ENCODE peak calls at places on chromosomes 7 and 10, in eight cellular contexts. One of them, this sample, is unnamed. For H3K4me1, the result is how much of the 10 kb centered on the place peaks cover.

GRCh38 chr10:125857185-125857760 is 23.8 kb downstream of the DHX32 start:
- DNase-seq in OCI-LY7: no peak
- DNase-seq in heart right ventricle: no peak
- DNase-seq in pancreas: no peak
- DNase-seq in GM23248: peak
- DNase-seq in colonic mucosa: no peak
- DNase-seq in A549: no peak
- DNase-seq in CD8-positive, alpha-beta T cell: no peak
- DNase-seq in this sample: no peak

GRCh38 chr7:103613655-103614642 is 167.9 kb upstream of the SLC26A5 start:
- DNase-seq in heart right ventricle: no peak
- DNase-seq in colonic mucosa: no peak
- DNase-seq in OCI-LY7: no peak
- DNase-seq in CD8-positive, alpha-beta T cell: no peak
- DNase-seq in A549: no peak
- DNase-seq in pancreas: no peak
- DNase-seq in GM23248: peak
- DNase-seq in this sample: no peak

GRCh38 chr7:105098863-105099515 is 85.0 kb downstream of the KMT2E start:
- DNase-seq in GM23248: peak
- DNase-seq in OCI-LY7: no peak
- DNase-seq in A549: no peak
- DNase-seq in colonic mucosa: no peak
- DNase-seq in CD8-positive, alpha-beta T cell: no peak
- DNase-seq in pancreas: no peak
- DNase-seq in heart right ventricle: no peak
- DNase-seq in this sample: no peak

GRCh38 chr7:26562841-26563240 is 271.2 kb downstream of the SNX10 start:
- DNase-seq in pancreas: no peak
- DNase-seq in GM23248: no peak
- DNase-seq in OCI-LY7: no peak
- DNase-seq in CD8-positive, alpha-beta T cell: no peak
- DNase-seq in colonic mucosa: no peak
- DNase-seq in A549: no peak
- DNase-seq in heart right ventricle: no peak
- DNase-seq in this sample: no peak

GRCh38 chr10:131729361-131729760 is 171.4 kb upstream of the PPP2R2D start:
- DNase-seq in pancreas: no peak
- DNase-seq in OCI-LY7: no peak
- DNase-seq in colonic mucosa: peak
- DNase-seq in A549: no peak
- DNase-seq in GM23248: no peak
- DNase-seq in CD8-positive, alpha-beta T cell: no peak
- DNase-seq in heart right ventricle: no peak
- DNase-seq in this sample: no peak

GRCh38 chr10:68981074-68981473 is 7.5 kb upstream of the KIFBP start:
- DNase-seq in CD8-positive, alpha-beta T cell: no peak
- DNase-seq in OCI-LY7: peak
- DNase-seq in GM23248: peak
- DNase-seq in heart right ventricle: no peak
- DNase-seq in A549: peak
- DNase-seq in pancreas: no peak
- DNase-seq in colonic mucosa: no peak
- DNase-seq in this sample: no peak

GRCh38 chr10:131099028-131099427 is 212.5 kb downstream of the TCERG1L start:
- DNase-seq in colonic mucosa: no peak
- DNase-seq in A549: no peak
- DNase-seq in OCI-LY7: no peak
- DNase-seq in pancreas: no peak
- DNase-seq in heart right ventricle: no peak
- DNase-seq in GM23248: no peak
- DNase-seq in CD8-positive, alpha-beta T cell: no peak
- DNase-seq in this sample: no peak

GRCh38 chr7:102028206-102028826 is 210.9 kb downstream of the CUX1 start:
- DNase-seq in heart right ventricle: no peak
- DNase-seq in colonic mucosa: no peak
- DNase-seq in A549: no peak
- DNase-seq in CD8-positive, alpha-beta T cell: no peak
- DNase-seq in OCI-LY7: peak
- DNase-seq in GM23248: no peak
- DNase-seq in pancreas: peak
- DNase-seq in this sample: no peak

GRCh38 chr7:95394370-95394769 is 1.8 kb downstream of the PON3 start:
- DNase-seq in CD8-positive, alpha-beta T cell: no peak
- DNase-seq in colonic mucosa: no peak
- DNase-seq in GM23248: no peak
- DNase-seq in pancreas: no peak
- DNase-seq in heart right ventricle: no peak
- DNase-seq in A549: no peak
- DNase-seq in OCI-LY7: no peak
- DNase-seq in this sample: no peak

GRCh38 chr10:103157246-103157645 is 35.8 kb downstream of the NT5C2 start:
- DNase-seq in OCI-LY7: no peak
- DNase-seq in A549: no peak
- DNase-seq in colonic mucosa: no peak
- DNase-seq in pancreas: no peak
- DNase-seq in heart right ventricle: no peak
- DNase-seq in CD8-positive, alpha-beta T cell: no peak
- DNase-seq in GM23248: no peak
- DNase-seq in this sample: no peak

GRCh38 chr7:118045629-118046028 is 138.3 kb upstream of the LSM8 start:
- DNase-seq in OCI-LY7: no peak
- DNase-seq in pancreas: no peak
- DNase-seq in colonic mucosa: no peak
- DNase-seq in CD8-positive, alpha-beta T cell: no peak
- DNase-seq in heart right ventricle: no peak
- DNase-seq in GM23248: no peak
- DNase-seq in A549: no peak
- DNase-seq in this sample: no peak

GRCh38 chr7:96527133-96527827 is 182.4 kb downstream of the SEM1 start:
- DNase-seq in GM23248: no peak
- DNase-seq in heart right ventricle: no peak
- DNase-seq in OCI-LY7: no peak
- DNase-seq in CD8-positive, alpha-beta T cell: no peak
- DNase-seq in colonic mucosa: no peak
- DNase-seq in A549: no peak
- DNase-seq in pancreas: no peak
- DNase-seq in this sample: no peak

GRCh38 chr7:102152672-102153585 is 133.7 kb upstream of the SH2B2 start:
- DNase-seq in pancreas: no peak
- DNase-seq in GM23248: peak
- DNase-seq in CD8-positive, alpha-beta T cell: no peak
- DNase-seq in colonic mucosa: peak
- DNase-seq in heart right ventricle: peak
- DNase-seq in OCI-LY7: no peak
- DNase-seq in A549: peak
- DNase-seq in this sample: no peak

GRCh38 chr7:115678049-115678982 is 352.2 kb downstream of the TFEC start:
- DNase-seq in heart right ventricle: no peak
- DNase-seq in CD8-positive, alpha-beta T cell: no peak
- DNase-seq in A549: no peak
- DNase-seq in colonic mucosa: peak
- DNase-seq in OCI-LY7: no peak
- DNase-seq in GM23248: peak
- DNase-seq in pancreas: no peak
- DNase-seq in this sample: no peak

GRCh38 chr10:47164126-47164799 is 135.7 kb upstream of the GDF10 start:
- DNase-seq in A549: peak
- DNase-seq in CD8-positive, alpha-beta T cell: no peak
- DNase-seq in colonic mucosa: no peak
- DNase-seq in OCI-LY7: no peak
- DNase-seq in heart right ventricle: no peak
- DNase-seq in pancreas: no peak
- DNase-seq in GM23248: peak
- DNase-seq in this sample: no peak

GRCh38 chr10:118914626-118915025 is 114.9 kb upstream of the NANOS1 start:
- DNase-seq in GM23248: no peak
- DNase-seq in CD8-positive, alpha-beta T cell: no peak
- DNase-seq in colonic mucosa: no peak
- DNase-seq in OCI-LY7: no peak
- DNase-seq in A549: no peak
- DNase-seq in heart right ventricle: no peak
- DNase-seq in pancreas: no peak
- DNase-seq in this sample: no peak

GRCh38 chr10:60367431-60367830 is 22.2 kb downstream of the ANK3 start:
- DNase-seq in colonic mucosa: no peak
- DNase-seq in CD8-positive, alpha-beta T cell: no peak
- DNase-seq in heart right ventricle: no peak
- DNase-seq in A549: no peak
- DNase-seq in pancreas: no peak
- DNase-seq in OCI-LY7: no peak
- DNase-seq in GM23248: peak
- DNase-seq in this sample: no peak

GRCh38 chr10:114680557-114681117 is 22.6 kb upstream of the ABLIM1 start:
- DNase-seq in OCI-LY7: no peak
- DNase-seq in pancreas: no peak
- DNase-seq in GM23248: no peak
- DNase-seq in heart right ventricle: no peak
- DNase-seq in A549: no peak
- DNase-seq in colonic mucosa: no peak
- DNase-seq in CD8-positive, alpha-beta T cell: no peak
- DNase-seq in this sample: no peak

GRCh38 chr7:21939136-21939857 is 6.4 kb downstream of the CDCA7L start:
- DNase-seq in GM23248: peak
- DNase-seq in CD8-positive, alpha-beta T cell: no peak
- DNase-seq in colonic mucosa: no peak
- DNase-seq in heart right ventricle: no peak
- DNase-seq in A549: no peak
- DNase-seq in OCI-LY7: no peak
- DNase-seq in pancreas: no peak
- DNase-seq in this sample: no peak

GRCh38 chr7:5396999-5397656 is 26.5 kb downstream of the TNRC18 start:
- DNase-seq in colonic mucosa: peak
- DNase-seq in pancreas: peak
- DNase-seq in OCI-LY7: peak
- DNase-seq in A549: peak
- DNase-seq in GM23248: peak
- DNase-seq in CD8-positive, alpha-beta T cell: peak
- DNase-seq in heart right ventricle: peak
- DNase-seq in this sample: peak
- H3K4me3 ChIP-seq in colonic mucosa: peak
- H3K4me3 ChIP-seq in pancreas: peak
- H3K4me3 ChIP-seq in OCI-LY7: peak
- H3K4me3 ChIP-seq in A549: peak
- H3K4me3 ChIP-seq in GM23248: peak
- H3K4me3 ChIP-seq in CD8-positive, alpha-beta T cell: peak
- H3K4me3 ChIP-seq in heart right ventricle: peak
- H3K4me3 ChIP-seq in this sample: peak

GRCh38 chr10:79075418-79075817 is 6.7 kb downstream of the ZMIZ1 start:
- DNase-seq in CD8-positive, alpha-beta T cell: no peak
- DNase-seq in pancreas: no peak
- DNase-seq in OCI-LY7: no peak
- DNase-seq in colonic mucosa: no peak
- DNase-seq in GM23248: no peak
- DNase-seq in A549: no peak
- DNase-seq in heart right ventricle: no peak
- DNase-seq in this sample: no peak

GRCh38 chr10:79072994-79073654 is 4.4 kb downstream of the ZMIZ1 start:
- DNase-seq in heart right ventricle: no peak
- DNase-seq in CD8-positive, alpha-beta T cell: no peak
- DNase-seq in colonic mucosa: peak
- DNase-seq in GM23248: no peak
- DNase-seq in OCI-LY7: no peak
- DNase-seq in pancreas: no peak
- DNase-seq in A549: no peak
- DNase-seq in this sample: no peak

GRCh38 chr10:79073784-79074432 is 5.1 kb downstream of the ZMIZ1 start:
- DNase-seq in GM23248: no peak
- DNase-seq in OCI-LY7: no peak
- DNase-seq in pancreas: peak
- DNase-seq in colonic mucosa: peak
- DNase-seq in heart right ventricle: peak
- DNase-seq in A549: no peak
- DNase-seq in CD8-positive, alpha-beta T cell: no peak
- DNase-seq in this sample: peak

GRCh38 chr10:79072041-79072441 is 3.3 kb downstream of the ZMIZ1 start:
- DNase-seq in CD8-positive, alpha-beta T cell: no peak
- DNase-seq in A549: no peak
- DNase-seq in colonic mucosa: no peak
- DNase-seq in pancreas: no peak
- DNase-seq in OCI-LY7: no peak
- DNase-seq in GM23248: no peak
- DNase-seq in heart right ventricle: no peak
- DNase-seq in this sample: no peak

DNA sequence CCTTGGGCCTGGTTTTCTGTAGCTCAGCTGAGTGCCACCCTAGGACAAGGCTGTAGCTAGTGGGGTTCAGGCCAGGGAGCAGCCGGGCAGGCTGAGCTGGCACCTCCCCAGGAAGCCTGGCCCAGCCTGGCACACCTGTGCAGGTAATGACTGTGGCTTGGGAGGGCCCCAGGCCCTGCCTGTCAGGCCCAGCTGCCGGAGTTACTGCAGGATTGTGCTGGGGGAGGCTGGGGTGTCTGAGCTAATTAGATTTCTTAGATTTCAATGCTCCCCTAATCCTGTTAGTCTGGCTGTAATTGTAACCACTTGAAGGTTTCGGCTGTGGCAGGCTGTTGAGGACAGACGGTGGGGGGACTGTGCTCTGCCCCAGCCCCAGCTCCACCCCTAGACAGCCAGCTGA is 6.0 kb downstream of the ZMIZ1 start:
- DNase-seq in colonic mucosa: peak
- DNase-seq in pancreas: peak
- DNase-seq in GM23248: no peak
- DNase-seq in A549: no peak
- DNase-seq in heart right ventricle: no peak
- DNase-seq in CD8-positive, alpha-beta T cell: no peak
- DNase-seq in OCI-LY7: no peak
- DNase-seq in this sample: no peak
- H3K4me1 ChIP-seq in colonic mucosa: half or more
- H3K4me1 ChIP-seq in pancreas: half or more
- H3K4me1 ChIP-seq in GM23248: under half
- H3K4me1 ChIP-seq in A549: half or more
- H3K4me1 ChIP-seq in heart right ventricle: half or more
- H3K4me1 ChIP-seq in CD8-positive, alpha-beta T cell: under half
- H3K4me1 ChIP-seq in OCI-LY7: under half
- H3K4me1 ChIP-seq in this sample: half or more

DNA sequence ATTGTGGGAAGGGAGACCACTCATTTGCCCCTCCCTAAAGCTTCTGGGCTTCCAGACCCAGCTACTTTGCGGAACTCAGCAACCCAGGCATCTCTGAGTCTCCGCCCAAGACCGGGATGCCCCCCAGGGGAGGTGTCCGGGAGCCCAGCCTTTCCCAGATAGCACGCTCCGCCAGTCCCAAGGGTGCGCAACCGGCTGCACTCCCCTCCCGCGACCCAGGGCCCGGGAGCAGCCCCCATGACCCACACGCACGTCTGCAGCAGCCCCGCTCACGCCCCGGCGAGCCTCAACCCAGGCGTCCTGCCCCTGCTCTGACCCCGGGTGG is at the start of gene EPO:
- DNase-seq in heart right ventricle: no peak
- DNase-seq in OCI-LY7: no peak
- DNase-seq in A549: no peak
- DNase-seq in pancreas: no peak
- DNase-seq in colonic mucosa: no peak
- DNase-seq in CD8-positive, alpha-beta T cell: no peak
- DNase-seq in GM23248: peak
- DNase-seq in this sample: no peak
- H3K4me3 ChIP-seq in heart right ventricle: no peak
- H3K4me3 ChIP-seq in OCI-LY7: no peak
- H3K4me3 ChIP-seq in A549: peak
- H3K4me3 ChIP-seq in pancreas: peak
- H3K4me3 ChIP-seq in colonic mucosa: no peak
- H3K4me3 ChIP-seq in CD8-positive, alpha-beta T cell: no peak
- H3K4me3 ChIP-seq in GM23248: no peak
- H3K4me3 ChIP-seq in this sample: peak

GRCh38 chr7:2738110-2738509 is 50.1 kb downstream of the AMZ1 start:
- DNase-seq in colonic mucosa: no peak
- DNase-seq in GM23248: no peak
- DNase-seq in heart right ventricle: no peak
- DNase-seq in CD8-positive, alpha-beta T cell: no peak
- DNase-seq in OCI-LY7: no peak
- DNase-seq in pancreas: no peak
- DNase-seq in A549: no peak
- DNase-seq in this sample: no peak
- H3K4me1 ChIP-seq in colonic mucosa: under half
- H3K4me1 ChIP-seq in GM23248: under half
- H3K4me1 ChIP-seq in heart right ventricle: under half
- H3K4me1 ChIP-seq in CD8-positive, alpha-beta T cell: under half
- H3K4me1 ChIP-seq in OCI-LY7: under half
- H3K4me1 ChIP-seq in pancreas: under half
- H3K4me1 ChIP-seq in A549: under half
- H3K4me1 ChIP-seq in this sample: half or more